ENCODE peak calls at places on chromosomes 11 and 22, in six cellular contexts. M is CD8-positive, alpha-beta T cell; A is right atrium auricular region; C is body of pancreas; P is HepG2; Y is BJ. H is an unnamed sample. For H3K36me3, the result is how much of the 10 kb centered on the place peaks cover.

GRCh38 chr11:73152861-73153483 is 10.9 kb upstream of the FCHSD2 start:
- DNase-seq in P (no peak), A (no peak), M (no peak), Y (no peak), C (no peak), H (peak)

GRCh38 chr11:113401718-113402117 is 14.1 kb downstream of the ANKK1 start:
- DNase-seq in C (peak), P (no peak), Y (no peak), M (no peak), A (peak), H (no peak)

GRCh38 chr11:122138759-122139594 is 23.0 kb upstream of the BLID start:
- DNase-seq in M (no peak), C (no peak), P (no peak), Y (no peak), A (no peak), H (no peak)

GRCh38 chr11:87819141-87819540 is 356.1 kb downstream of the RAB38 start:
- DNase-seq in C (no peak), M (no peak), P (no peak), A (no peak), Y (peak), H (no peak)

GRCh38 chr11:105265859-105266258 is 126.3 kb upstream of the CARD18 start:
- DNase-seq in A (no peak), Y (no peak), C (no peak), P (no peak), M (no peak), H (no peak)

GRCh38 chr11:103601230-103601846 is 435.1 kb upstream of the DDI1 start:
- DNase-seq in A (no peak), Y (no peak), M (no peak), P (peak), C (peak), H (no peak)

GRCh38 chr22:37194750-37195149 is 6.7 kb upstream of the C1QTNF6 start:
- DNase-seq in C (no peak), Y (no peak), A (no peak), P (no peak), M (no peak), H (no peak)

GRCh38 chr22:35076648-35077047 is 10.7 kb downstream of the ISX start:
- DNase-seq in C (no peak), M (no peak), Y (no peak), A (no peak), P (no peak), H (no peak)

GRCh38 chr11:70430671-70431574 is 32.6 kb downstream of the CTTN start:
- DNase-seq in C (no peak), M (no peak), P (no peak), Y (no peak), A (no peak), H (no peak)

GRCh38 chr11:88480217-88480616 is 142.7 kb upstream of the CTSC start:
- DNase-seq in P (no peak), C (no peak), M (no peak), A (no peak), Y (peak), H (no peak)

GRCh38 chr22:36352775-36353507 is 34.8 kb downstream of the MYH9 start:
- DNase-seq in P (peak), A (peak), C (peak), M (no peak), Y (no peak), H (no peak)

GRCh38 chr22:32776800-32777199 is 24.7 kb upstream of the TIMP3 start:
- DNase-seq in C (no peak), Y (no peak), A (no peak), P (no peak), M (no peak), H (no peak)

GRCh38 chr22:21943571-21944448 is 8.8 kb downstream of the PPM1F start:
- DNase-seq in Y (no peak), A (no peak), P (no peak), M (no peak), C (no peak), H (no peak)

GRCh38 chr11:79101736-79102135 is 339.1 kb downstream of the TENM4 start:
- DNase-seq in A (no peak), Y (no peak), P (no peak), C (peak), M (no peak), H (no peak)

GRCh38 chr22:22428222-22429098 is 80.1 kb downstream of the ZNF280B start:
- DNase-seq in Y (no peak), P (no peak), A (peak), C (no peak), M (no peak), H (no peak)

GRCh38 chr11:13188179-13188578 is 89.4 kb upstream of the BMAL1 start:
- DNase-seq in Y (no peak), P (no peak), M (no peak), C (no peak), A (no peak), H (no peak)

GRCh38 chr11:76803811-76804600 is 20.9 kb downstream of the TSKU start:
- DNase-seq in A (peak), Y (no peak), M (no peak), P (no peak), C (no peak), H (no peak)

GRCh38 chr22:35022291-35022690 is 43.7 kb upstream of the ISX start:
- DNase-seq in C (no peak), A (no peak), Y (no peak), M (no peak), P (no peak), H (no peak)

DNA sequence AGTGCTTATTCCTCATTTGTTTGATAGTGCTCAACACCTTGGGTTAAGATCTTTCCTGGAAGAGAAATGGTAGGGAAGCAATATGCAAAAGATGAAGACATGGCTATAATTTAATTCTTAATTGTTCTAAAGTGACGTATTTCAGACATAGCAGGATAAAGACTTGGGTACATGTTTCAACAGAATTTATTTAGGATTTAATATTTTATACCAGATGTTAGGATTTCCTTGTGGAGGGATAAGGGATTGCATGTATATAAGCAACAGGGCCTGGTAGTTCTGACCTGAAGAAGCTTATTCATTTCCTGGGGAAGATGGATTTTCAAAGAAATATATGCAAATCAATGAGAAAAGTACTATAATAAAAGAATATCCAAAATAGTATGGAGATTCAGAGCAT is 163.8 kb downstream of the FAT3 start:
- DNase-seq in Y (no peak), P (no peak), A (no peak), C (no peak), M (no peak), H (no peak)
- TF ChIP-seq CTCF in Y (peak), P (no peak), A (peak), C (no peak), M (no peak), H (no peak)

GRCh38 chr11:133956650-133957633 is at the start of gene IGSF9B:
- DNase-seq in C (peak), M (peak), P (no peak), Y (no peak), A (peak), H (peak)

GRCh38 chr11:133953571-133953970 is 3.2 kb downstream of the IGSF9B start:
- DNase-seq in Y (no peak), P (no peak), M (no peak), A (no peak), C (no peak), H (no peak)

GRCh38 chr11:133953999-133954398 is 2.8 kb downstream of the IGSF9B start:
- DNase-seq in C (no peak), A (no peak), P (no peak), M (no peak), Y (no peak), H (no peak)

GRCh38 chr11:133955945-133956421 is 785 bp downstream of the IGSF9B start:
- DNase-seq in C (no peak), M (no peak), P (no peak), Y (no peak), A (no peak), H (no peak)

DNA sequence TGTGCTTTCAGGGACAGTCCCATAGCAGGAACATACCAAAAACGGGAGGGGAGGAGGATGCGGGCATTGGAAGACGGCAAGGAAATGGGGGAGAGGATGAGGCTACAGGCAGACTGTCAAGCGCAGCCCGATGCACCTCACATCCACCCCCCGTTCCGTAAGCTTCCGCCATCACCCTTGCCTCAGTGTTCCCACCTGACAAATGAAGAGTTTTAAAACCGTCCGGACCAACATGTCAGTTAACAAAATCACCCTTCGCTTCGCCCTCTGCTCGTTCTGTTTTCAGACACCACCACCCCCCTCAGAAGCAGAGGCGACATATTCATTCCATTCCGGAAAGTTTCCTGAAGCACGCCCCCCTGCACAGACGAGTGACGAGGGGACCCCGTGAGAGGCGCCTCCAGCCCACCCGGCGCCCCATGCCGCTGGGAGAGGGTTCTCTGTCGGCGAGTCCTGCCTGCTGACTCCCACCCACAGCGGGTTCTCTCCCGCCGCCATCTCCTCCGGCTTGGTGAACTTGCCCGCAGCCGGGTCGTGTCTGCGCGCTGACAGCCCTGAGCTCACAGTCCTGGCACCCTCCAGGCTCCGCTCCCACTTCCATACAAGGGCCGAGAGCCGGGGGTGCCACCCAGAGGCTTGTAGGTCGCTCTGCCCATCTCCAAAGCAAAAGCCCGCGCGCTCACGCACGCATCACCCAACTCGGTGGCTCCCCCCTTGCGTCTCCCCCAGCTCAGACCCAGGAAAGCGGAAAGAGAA is 1.5 kb downstream of the IGSF9B start:
- DNase-seq in A (peak), Y (no peak), P (no peak), C (peak), M (no peak), H (no peak)
- H3K4me3 ChIP-seq in A (peak), Y (no peak), P (no peak), C (no peak), M (peak), H (no peak)

GRCh38 chr22:24565077-24565476 is 9.3 kb downstream of the SNRPD3 start:
- DNase-seq in C (no peak), M (no peak), A (no peak), P (no peak), Y (no peak), H (no peak)

GRCh38 chr22:24564376-24565058 is 8.7 kb downstream of the SNRPD3 start:
- DNase-seq in C (no peak), P (peak), M (no peak), A (no peak), Y (no peak), H (no peak)

GRCh38 chr22:24566899-24567511 is 11.2 kb downstream of the SNRPD3 start:
- DNase-seq in C (no peak), Y (no peak), P (no peak), A (no peak), M (no peak), H (no peak)

GRCh38 chr22:24571266-24571665 is 15.5 kb downstream of the SNRPD3 start:
- DNase-seq in C (no peak), P (no peak), M (no peak), A (no peak), Y (no peak), H (no peak)

GRCh38 chr22:24567668-24568067 is 11.9 kb downstream of the SNRPD3 start:
- DNase-seq in M (no peak), Y (no peak), C (no peak), A (no peak), P (no peak), H (no peak)
- H3K36me3 ChIP-seq in M (under half), Y (under half), C (under half), A (under half), P (half or more), H (under half)

DNA sequence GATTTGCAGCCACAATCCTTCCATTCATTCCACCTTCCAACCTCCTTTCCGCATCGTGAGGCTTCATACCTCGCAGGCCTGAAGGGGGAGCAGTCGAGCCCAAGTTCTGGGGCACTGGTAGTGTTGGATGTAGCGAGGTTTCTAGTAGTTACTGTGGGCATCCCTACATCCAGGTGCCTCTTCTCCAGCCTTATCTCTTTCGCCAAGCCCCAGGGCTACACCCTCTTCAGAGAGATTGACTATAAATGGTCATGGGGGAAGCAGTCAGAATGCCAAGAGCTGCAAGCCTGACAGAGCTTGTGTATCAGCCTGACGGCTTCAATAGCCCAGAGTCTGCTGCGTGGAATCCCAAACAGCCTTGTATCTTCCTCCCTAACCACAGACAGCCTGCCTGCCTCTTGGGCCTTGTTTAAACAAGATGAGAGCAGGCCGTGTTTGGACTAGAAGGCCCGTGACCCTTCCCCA is 28.9 kb downstream of the CLMP start:
- DNase-seq in Y (no peak), C (peak), P (no peak), M (no peak), A (no peak), H (no peak)
- TF ChIP-seq CTCF in Y (peak), C (no peak), P (peak), M (no peak), A (peak), H (peak)

GRCh38 chr11:46315033-46315738 is 32.1 kb upstream of the DGKZ start:
- DNase-seq in Y (no peak), P (peak), M (peak), C (peak), A (peak), H (peak)

GRCh38 chr11:46322759-46323158 is 24.5 kb upstream of the DGKZ start:
- DNase-seq in C (peak), A (no peak), Y (no peak), M (no peak), P (no peak), H (no peak)

GRCh38 chr11:46315783-46316563 is 31.3 kb upstream of the DGKZ start:
- DNase-seq in M (no peak), C (peak), A (no peak), P (no peak), Y (no peak), H (no peak)

GRCh38 chr11:46321757-46322156 is 25.5 kb upstream of the DGKZ start:
- DNase-seq in M (no peak), C (no peak), P (no peak), A (no peak), Y (no peak), H (no peak)

GRCh38 chr11:46319074-46319453 is 28.2 kb upstream of the DGKZ start:
- DNase-seq in A (no peak), Y (no peak), C (no peak), M (no peak), P (no peak), H (no peak)
- H3K4me3 ChIP-seq in A (no peak), Y (no peak), C (no peak), M (no peak), P (no peak), H (no peak)

GRCh38 chr11:77876045-77876444 is 55.1 kb downstream of the AAMDC start:
- DNase-seq in Y (no peak), M (no peak), P (no peak), C (no peak), A (no peak), H (no peak)
- H3K36me3 ChIP-seq in Y (under half), M (under half), P (under half), C (under half), A (under half), H (under half)

GRCh38 chr11:18727499-18728236 is 1.7 kb upstream of the IGSF22 start:
- DNase-seq in C (peak), M (no peak), Y (no peak), P (peak), A (no peak), H (no peak)
- TF ChIP-seq CTCF in C (peak), M (peak), Y (peak), P (peak), A (peak), H (peak)

DNA sequence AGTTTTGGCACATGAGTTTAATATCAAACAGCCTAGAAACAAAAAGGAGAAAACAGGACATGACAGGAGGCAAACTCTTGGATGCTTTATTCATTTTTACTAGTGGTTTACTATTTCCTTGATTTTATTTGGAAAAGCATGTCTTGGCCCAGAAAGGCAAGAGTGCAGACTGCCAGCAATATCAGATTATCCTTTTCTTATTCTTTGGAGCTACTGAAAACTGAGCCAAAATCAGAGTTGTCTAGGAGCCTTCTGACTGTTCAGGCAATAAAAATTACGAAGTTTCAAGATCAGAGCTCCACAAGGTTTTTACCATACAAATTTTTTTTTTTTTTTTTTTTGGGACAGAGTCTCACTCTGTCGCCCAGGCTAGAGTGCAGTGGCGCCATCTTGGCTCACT is 16.0 kb downstream of the CELF1 start:
- DNase-seq in M (no peak), P (no peak), C (no peak), Y (no peak), A (no peak), H (no peak)
- H3K4me3 ChIP-seq in M (no peak), P (no peak), C (no peak), Y (no peak), A (no peak), H (no peak)

DNA sequence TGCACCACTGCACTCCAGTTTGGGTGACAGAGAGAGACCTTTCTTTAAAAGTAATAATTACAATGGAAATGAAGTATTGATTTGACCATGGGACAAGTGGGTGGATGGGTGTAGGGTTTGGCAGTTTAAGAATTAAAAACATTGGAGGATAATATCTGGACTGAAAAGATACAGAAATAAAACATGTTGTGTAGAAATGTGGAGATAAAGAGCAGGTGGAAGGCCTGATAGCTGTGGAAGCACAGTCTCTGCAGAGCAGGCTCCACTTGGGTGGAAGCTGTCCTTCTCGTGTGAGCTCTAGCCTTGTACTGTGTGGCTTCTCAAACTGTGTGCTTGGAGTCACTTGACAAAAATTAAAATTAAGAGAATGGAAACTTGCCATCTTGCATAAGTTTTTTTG is 25.6 kb downstream of the APLP2 start:
- DNase-seq in A (no peak), Y (no peak), P (no peak), M (no peak), C (no peak), H (no peak)
- H3K36me3 ChIP-seq in A (under half), Y (under half), P (under half), M (under half), C (under half), H (under half)